ENCODE peak calls at places on chromosome 14, in four cellular contexts. W, T, I and H are unnamed samples.

GRCh38 chr14:99983251-99984012 is 81.8 kb upstream of the EVL start:
- DNase-seq in W (no peak), T (no peak), I (no peak), H (no peak)

GRCh38 chr14:102498005-102498677 is 11.4 kb downstream of the ANKRD9 start:
- DNase-seq in W (peak), T (no peak), I (no peak), H (no peak)

GRCh38 chr14:101197595-101198397 is 294.3 kb upstream of the RTL1 start:
- DNase-seq in W (no peak), T (no peak), I (no peak), H (no peak)

GRCh38 chr14:60651051-60651935 is 2.0 kb upstream of the SIX1 start:
- DNase-seq in W (peak), T (no peak), I (no peak), H (no peak)

GRCh38 chr14:34665785-34666425 is 36.0 kb upstream of the SNX6 start:
- DNase-seq in W (no peak), T (peak), I (peak), H (no peak)

GRCh38 chr14:57182760-57183503 is 85.8 kb downstream of the EXOC5 start:
- DNase-seq in W (peak), T (no peak), I (no peak), H (peak)

GRCh38 chr14:94237983-94238382 is 55.1 kb downstream of the SERPINA10 start:
- DNase-seq in W (no peak), T (no peak), I (no peak), H (no peak)

GRCh38 chr14:100783630-100784321 is 42.1 kb upstream of the MEG3 start:
- DNase-seq in W (peak), T (no peak), I (no peak), H (no peak)

GRCh38 chr14:103195828-103196615 is 72.8 kb downstream of the TNFAIP2 start:
- DNase-seq in W (no peak), T (no peak), I (no peak), H (no peak)

GRCh38 chr14:21965042-21965441 is 291.4 kb upstream of the OR4E1 start:
- DNase-seq in W (no peak), T (no peak), I (no peak), H (no peak)

GRCh38 chr14:24064091-24064795 is 7.1 kb upstream of the CPNE6 start:
- DNase-seq in W (no peak), T (no peak), I (no peak), H (no peak)

GRCh38 chr14:93114068-93114710 is 1.5 kb downstream of the ITPK1 start:
- DNase-seq in W (peak), T (no peak), I (no peak), H (no peak)

GRCh38 chr14:53493895-53494294 is 340.8 kb upstream of the DDHD1 start:
- DNase-seq in W (no peak), T (no peak), I (no peak), H (no peak)

GRCh38 chr14:43001729-43002128 is 1395.1 kb downstream of the LRFN5 start:
- DNase-seq in W (no peak), T (no peak), I (no peak), H (no peak)